ENCODE peak calls at places on chromosomes 16 and 17, in seven cellular contexts. One of them, this sample, is unnamed.

GRCh38 chr17:74749262-74750038 is 1.0 kb downstream of the NHERF1 start:
- DNase-seq in A549: no peak
- DNase-seq in stimulated activated CD4-positive, alpha-beta T cell treated with anti-CD3 and anti-CD28 coated beads, Interleukin-2, amount 100 ng/mL, for 48 hours: no peak
- DNase-seq in effector memory CD8-positive, alpha-beta T cell: peak; percentile 31
- DNase-seq in BE2C: no peak
- DNase-seq in HEK293T: no peak
- DNase-seq in HT-29: peak; percentile 25
- DNase-seq in this sample: peak; percentile 72

GRCh38 chr17:67712375-67712774 is 5.4 kb upstream of the NOL11 start:
- DNase-seq in HEK293T: no peak
- DNase-seq in stimulated activated CD4-positive, alpha-beta T cell treated with anti-CD3 and anti-CD28 coated beads, Interleukin-2, amount 100 ng/mL, for 48 hours: no peak
- DNase-seq in A549: no peak
- DNase-seq in effector memory CD8-positive, alpha-beta T cell: no peak
- DNase-seq in BE2C: no peak
- DNase-seq in HT-29: no peak
- DNase-seq in this sample: no peak

GRCh38 chr17:74963656-74964055 is 8.9 kb downstream of the HID1 start:
- DNase-seq in HT-29: no peak
- DNase-seq in effector memory CD8-positive, alpha-beta T cell: no peak
- DNase-seq in BE2C: no peak
- DNase-seq in stimulated activated CD4-positive, alpha-beta T cell treated with anti-CD3 and anti-CD28 coated beads, Interleukin-2, amount 100 ng/mL, for 48 hours: no peak
- DNase-seq in HEK293T: no peak
- DNase-seq in A549: no peak
- DNase-seq in this sample: no peak

GRCh38 chr16:89867918-89868317 is 5.5 kb upstream of the TCF25 start:
- DNase-seq in stimulated activated CD4-positive, alpha-beta T cell treated with anti-CD3 and anti-CD28 coated beads, Interleukin-2, amount 100 ng/mL, for 48 hours: no peak
- DNase-seq in effector memory CD8-positive, alpha-beta T cell: no peak
- DNase-seq in BE2C: no peak
- DNase-seq in HEK293T: no peak
- DNase-seq in HT-29: no peak
- DNase-seq in A549: no peak
- DNase-seq in this sample: peak; percentile 16

GRCh38 chr17:47987240-47987835 is 16.4 kb downstream of the CDK5RAP3 start:
- DNase-seq in stimulated activated CD4-positive, alpha-beta T cell treated with anti-CD3 and anti-CD28 coated beads, Interleukin-2, amount 100 ng/mL, for 48 hours: no peak
- DNase-seq in BE2C: peak; percentile 77
- DNase-seq in effector memory CD8-positive, alpha-beta T cell: no peak
- DNase-seq in A549: no peak
- DNase-seq in HT-29: no peak
- DNase-seq in HEK293T: no peak
- DNase-seq in this sample: peak; percentile 76

GRCh38 chr16:50665128-50665878 is 15.8 kb downstream of the SNX20 start:
- DNase-seq in HEK293T: peak; percentile 79
- DNase-seq in BE2C: peak; percentile 76
- DNase-seq in A549: peak; percentile 74
- DNase-seq in stimulated activated CD4-positive, alpha-beta T cell treated with anti-CD3 and anti-CD28 coated beads, Interleukin-2, amount 100 ng/mL, for 48 hours: peak; percentile 92
- DNase-seq in HT-29: peak; percentile 71
- DNase-seq in effector memory CD8-positive, alpha-beta T cell: peak; percentile 85
- DNase-seq in this sample: peak; percentile 83

GRCh38 chr17:57154896-57155295 is 69.8 kb downstream of the AKAP1 start:
- DNase-seq in HT-29: no peak
- DNase-seq in HEK293T: no peak
- DNase-seq in effector memory CD8-positive, alpha-beta T cell: no peak
- DNase-seq in A549: no peak
- DNase-seq in BE2C: no peak
- DNase-seq in stimulated activated CD4-positive, alpha-beta T cell treated with anti-CD3 and anti-CD28 coated beads, Interleukin-2, amount 100 ng/mL, for 48 hours: no peak
- DNase-seq in this sample: no peak

GRCh38 chr17:13413001-13413400 is 188.7 kb downstream of the HS3ST3A1 start:
- DNase-seq in HEK293T: no peak
- DNase-seq in A549: no peak
- DNase-seq in stimulated activated CD4-positive, alpha-beta T cell treated with anti-CD3 and anti-CD28 coated beads, Interleukin-2, amount 100 ng/mL, for 48 hours: no peak
- DNase-seq in BE2C: no peak
- DNase-seq in effector memory CD8-positive, alpha-beta T cell: no peak
- DNase-seq in HT-29: no peak
- DNase-seq in this sample: no peak

GRCh38 chr16:87816507-87817100 is 50.8 kb upstream of the KLHDC4 start:
- DNase-seq in HT-29: no peak
- DNase-seq in A549: no peak
- DNase-seq in effector memory CD8-positive, alpha-beta T cell: no peak
- DNase-seq in stimulated activated CD4-positive, alpha-beta T cell treated with anti-CD3 and anti-CD28 coated beads, Interleukin-2, amount 100 ng/mL, for 48 hours: no peak
- DNase-seq in HEK293T: no peak
- DNase-seq in BE2C: no peak
- DNase-seq in this sample: no peak

GRCh38 chr17:78224226-78225087 is 7.0 kb upstream of the TMEM235 start:
- DNase-seq in stimulated activated CD4-positive, alpha-beta T cell treated with anti-CD3 and anti-CD28 coated beads, Interleukin-2, amount 100 ng/mL, for 48 hours: no peak
- DNase-seq in A549: no peak
- DNase-seq in BE2C: peak; percentile 82
- DNase-seq in HEK293T: no peak
- DNase-seq in effector memory CD8-positive, alpha-beta T cell: no peak
- DNase-seq in HT-29: no peak
- DNase-seq in this sample: no peak

GRCh38 chr17:67151717-67152116 is 93.3 kb downstream of the HELZ start:
- DNase-seq in HEK293T: no peak
- DNase-seq in effector memory CD8-positive, alpha-beta T cell: no peak
- DNase-seq in HT-29: peak; percentile 43
- DNase-seq in BE2C: no peak
- DNase-seq in A549: peak; percentile 38
- DNase-seq in stimulated activated CD4-positive, alpha-beta T cell treated with anti-CD3 and anti-CD28 coated beads, Interleukin-2, amount 100 ng/mL, for 48 hours: no peak
- DNase-seq in this sample: no peak

GRCh38 chr16:2787406-2787805 is at the start of gene PRSS33:
- DNase-seq in A549: no peak
- DNase-seq in HEK293T: no peak
- DNase-seq in HT-29: no peak
- DNase-seq in effector memory CD8-positive, alpha-beta T cell: no peak
- DNase-seq in BE2C: no peak
- DNase-seq in stimulated activated CD4-positive, alpha-beta T cell treated with anti-CD3 and anti-CD28 coated beads, Interleukin-2, amount 100 ng/mL, for 48 hours: no peak
- DNase-seq in this sample: no peak

GRCh38 chr17:68649324-68649723 is 48.2 kb upstream of the FAM20A start:
- DNase-seq in HEK293T: no peak
- DNase-seq in stimulated activated CD4-positive, alpha-beta T cell treated with anti-CD3 and anti-CD28 coated beads, Interleukin-2, amount 100 ng/mL, for 48 hours: no peak
- DNase-seq in HT-29: no peak
- DNase-seq in BE2C: no peak
- DNase-seq in effector memory CD8-positive, alpha-beta T cell: no peak
- DNase-seq in A549: no peak
- DNase-seq in this sample: no peak